ENCODE peak calls at places on chromosome 1, in ten cellular contexts. One of them, this sample, is unnamed.

GRCh38 chr1:214568328-214568727 is 16.9 kb upstream of the PTPN14 start:
- DNase-seq in HFF-Myc: no peak
- DNase-seq in activated CD8-positive, alpha-beta memory T cell treated with anti-CD3 and anti-CD28 coated beads, Interleukin-2, amount 10 ng/mL, durations not matched to agents 7 days and 5 days: no peak
- DNase-seq in NCI-H774: no peak
- DNase-seq in activated CD4-positive, alpha-beta T cell treated with anti-CD3 and anti-CD28 coated beads, Interleukin-2, amount 50 U/mL, for 48 hours: no peak
- DNase-seq in heart left ventricle: no peak
- DNase-seq in non-pigmented ciliary epithelial cell: no peak
- DNase-seq in left colon: no peak
- DNase-seq in activated T-cell treated with anti-CD3 and anti-CD28 coated beads, Interleukin-2, amount 50 U/mL, for 72 hours: no peak
- DNase-seq in psoas muscle: no peak
- DNase-seq in this sample: no peak

GRCh38 chr1:218485241-218485928 is 140.2 kb downstream of the TGFB2 start:
- DNase-seq in HFF-Myc: no peak
- DNase-seq in activated CD8-positive, alpha-beta memory T cell treated with anti-CD3 and anti-CD28 coated beads, Interleukin-2, amount 10 ng/mL, durations not matched to agents 7 days and 5 days: no peak
- DNase-seq in NCI-H774: no peak
- DNase-seq in activated CD4-positive, alpha-beta T cell treated with anti-CD3 and anti-CD28 coated beads, Interleukin-2, amount 50 U/mL, for 48 hours: no peak
- DNase-seq in heart left ventricle: no peak
- DNase-seq in non-pigmented ciliary epithelial cell: no peak
- DNase-seq in left colon: no peak
- DNase-seq in activated T-cell treated with anti-CD3 and anti-CD28 coated beads, Interleukin-2, amount 50 U/mL, for 72 hours: no peak
- DNase-seq in psoas muscle: no peak
- DNase-seq in this sample: no peak

GRCh38 chr1:163585796-163586195 is 264.0 kb downstream of the NUF2 start:
- DNase-seq in HFF-Myc: no peak
- DNase-seq in activated CD8-positive, alpha-beta memory T cell treated with anti-CD3 and anti-CD28 coated beads, Interleukin-2, amount 10 ng/mL, durations not matched to agents 7 days and 5 days: no peak
- DNase-seq in NCI-H774: peak
- DNase-seq in activated CD4-positive, alpha-beta T cell treated with anti-CD3 and anti-CD28 coated beads, Interleukin-2, amount 50 U/mL, for 48 hours: no peak
- DNase-seq in heart left ventricle: no peak
- DNase-seq in non-pigmented ciliary epithelial cell: no peak
- DNase-seq in left colon: no peak
- DNase-seq in activated T-cell treated with anti-CD3 and anti-CD28 coated beads, Interleukin-2, amount 50 U/mL, for 72 hours: no peak
- DNase-seq in psoas muscle: no peak
- DNase-seq in this sample: no peak

GRCh38 chr1:170533331-170533730 is 1.4 kb downstream of the GORAB start:
- DNase-seq in HFF-Myc: no peak
- DNase-seq in activated CD8-positive, alpha-beta memory T cell treated with anti-CD3 and anti-CD28 coated beads, Interleukin-2, amount 10 ng/mL, durations not matched to agents 7 days and 5 days: no peak
- DNase-seq in NCI-H774: no peak
- DNase-seq in activated CD4-positive, alpha-beta T cell treated with anti-CD3 and anti-CD28 coated beads, Interleukin-2, amount 50 U/mL, for 48 hours: no peak
- DNase-seq in heart left ventricle: no peak
- DNase-seq in non-pigmented ciliary epithelial cell: no peak
- DNase-seq in left colon: no peak
- DNase-seq in activated T-cell treated with anti-CD3 and anti-CD28 coated beads, Interleukin-2, amount 50 U/mL, for 72 hours: no peak
- DNase-seq in psoas muscle: no peak
- DNase-seq in this sample: no peak

GRCh38 chr1:21439721-21440629 is at the start of gene NBPF3:
- DNase-seq in HFF-Myc: no peak
- DNase-seq in activated CD8-positive, alpha-beta memory T cell treated with anti-CD3 and anti-CD28 coated beads, Interleukin-2, amount 10 ng/mL, durations not matched to agents 7 days and 5 days: peak
- DNase-seq in NCI-H774: peak
- DNase-seq in activated CD4-positive, alpha-beta T cell treated with anti-CD3 and anti-CD28 coated beads, Interleukin-2, amount 50 U/mL, for 48 hours: peak
- DNase-seq in heart left ventricle: peak
- DNase-seq in non-pigmented ciliary epithelial cell: no peak
- DNase-seq in left colon: peak
- DNase-seq in activated T-cell treated with anti-CD3 and anti-CD28 coated beads, Interleukin-2, amount 50 U/mL, for 72 hours: peak
- DNase-seq in psoas muscle: peak
- DNase-seq in this sample: peak

GRCh38 chr1:6580588-6581270 is 935 bp downstream of the ZBTB48 start:
- DNase-seq in HFF-Myc: no peak
- DNase-seq in activated CD8-positive, alpha-beta memory T cell treated with anti-CD3 and anti-CD28 coated beads, Interleukin-2, amount 10 ng/mL, durations not matched to agents 7 days and 5 days: no peak
- DNase-seq in NCI-H774: no peak
- DNase-seq in activated CD4-positive, alpha-beta T cell treated with anti-CD3 and anti-CD28 coated beads, Interleukin-2, amount 50 U/mL, for 48 hours: no peak
- DNase-seq in heart left ventricle: no peak
- DNase-seq in non-pigmented ciliary epithelial cell: no peak
- DNase-seq in left colon: no peak
- DNase-seq in activated T-cell treated with anti-CD3 and anti-CD28 coated beads, Interleukin-2, amount 50 U/mL, for 72 hours: no peak
- DNase-seq in psoas muscle: peak
- DNase-seq in this sample: no peak

GRCh38 chr1:39491146-39491921 is at the start of gene BMP8A:
- DNase-seq in HFF-Myc: no peak
- DNase-seq in activated CD8-positive, alpha-beta memory T cell treated with anti-CD3 and anti-CD28 coated beads, Interleukin-2, amount 10 ng/mL, durations not matched to agents 7 days and 5 days: peak
- DNase-seq in NCI-H774: peak
- DNase-seq in activated CD4-positive, alpha-beta T cell treated with anti-CD3 and anti-CD28 coated beads, Interleukin-2, amount 50 U/mL, for 48 hours: peak
- DNase-seq in heart left ventricle: peak
- DNase-seq in non-pigmented ciliary epithelial cell: no peak
- DNase-seq in left colon: peak
- DNase-seq in activated T-cell treated with anti-CD3 and anti-CD28 coated beads, Interleukin-2, amount 50 U/mL, for 72 hours: peak
- DNase-seq in psoas muscle: peak
- DNase-seq in this sample: peak

GRCh38 chr1:231612393-231613089 is 14.0 kb upstream of the DISC1 start:
- DNase-seq in HFF-Myc: no peak
- DNase-seq in activated CD8-positive, alpha-beta memory T cell treated with anti-CD3 and anti-CD28 coated beads, Interleukin-2, amount 10 ng/mL, durations not matched to agents 7 days and 5 days: peak
- DNase-seq in NCI-H774: no peak
- DNase-seq in activated CD4-positive, alpha-beta T cell treated with anti-CD3 and anti-CD28 coated beads, Interleukin-2, amount 50 U/mL, for 48 hours: peak
- DNase-seq in heart left ventricle: no peak
- DNase-seq in non-pigmented ciliary epithelial cell: no peak
- DNase-seq in left colon: peak
- DNase-seq in activated T-cell treated with anti-CD3 and anti-CD28 coated beads, Interleukin-2, amount 50 U/mL, for 72 hours: peak
- DNase-seq in psoas muscle: no peak
- DNase-seq in this sample: no peak

GRCh38 chr1:192794768-192795035 is 14.1 kb upstream of the RGS2 start:
- DNase-seq in HFF-Myc: no peak
- DNase-seq in activated CD8-positive, alpha-beta memory T cell treated with anti-CD3 and anti-CD28 coated beads, Interleukin-2, amount 10 ng/mL, durations not matched to agents 7 days and 5 days: no peak
- DNase-seq in NCI-H774: no peak
- DNase-seq in activated CD4-positive, alpha-beta T cell treated with anti-CD3 and anti-CD28 coated beads, Interleukin-2, amount 50 U/mL, for 48 hours: no peak
- DNase-seq in heart left ventricle: no peak
- DNase-seq in non-pigmented ciliary epithelial cell: no peak
- DNase-seq in left colon: no peak
- DNase-seq in activated T-cell treated with anti-CD3 and anti-CD28 coated beads, Interleukin-2, amount 50 U/mL, for 72 hours: no peak
- DNase-seq in psoas muscle: no peak
- DNase-seq in this sample: no peak

GRCh38 chr1:147851149-147851548 is 51.4 kb upstream of the GJA8 start:
- DNase-seq in HFF-Myc: no peak
- DNase-seq in activated CD8-positive, alpha-beta memory T cell treated with anti-CD3 and anti-CD28 coated beads, Interleukin-2, amount 10 ng/mL, durations not matched to agents 7 days and 5 days: no peak
- DNase-seq in NCI-H774: no peak
- DNase-seq in activated CD4-positive, alpha-beta T cell treated with anti-CD3 and anti-CD28 coated beads, Interleukin-2, amount 50 U/mL, for 48 hours: no peak
- DNase-seq in heart left ventricle: no peak
- DNase-seq in non-pigmented ciliary epithelial cell: no peak
- DNase-seq in left colon: no peak
- DNase-seq in activated T-cell treated with anti-CD3 and anti-CD28 coated beads, Interleukin-2, amount 50 U/mL, for 72 hours: no peak
- DNase-seq in psoas muscle: no peak
- DNase-seq in this sample: no peak

GRCh38 chr1:32877211-32878110 is 6.7 kb upstream of the FNDC5 start:
- DNase-seq in HFF-Myc: no peak
- DNase-seq in activated CD8-positive, alpha-beta memory T cell treated with anti-CD3 and anti-CD28 coated beads, Interleukin-2, amount 10 ng/mL, durations not matched to agents 7 days and 5 days: no peak
- DNase-seq in NCI-H774: no peak
- DNase-seq in activated CD4-positive, alpha-beta T cell treated with anti-CD3 and anti-CD28 coated beads, Interleukin-2, amount 50 U/mL, for 48 hours: no peak
- DNase-seq in heart left ventricle: no peak
- DNase-seq in non-pigmented ciliary epithelial cell: no peak
- DNase-seq in left colon: no peak
- DNase-seq in activated T-cell treated with anti-CD3 and anti-CD28 coated beads, Interleukin-2, amount 50 U/mL, for 72 hours: no peak
- DNase-seq in psoas muscle: no peak
- DNase-seq in this sample: peak

This sample was measured in left cardiac atrium.